ENCODE peak calls at places on chromosomes 2 and 18, in ten cellular contexts. W is EL; N is fibroblast of gingiva; L is CD4-positive, CD25-positive, alpha-beta regulatory T cell; U is AML-193; K is anterior cingulate cortex; C is Right ventricle myocardium superior; A is sigmoid colon; R is osteocyte; M is non-pigmented ciliary epithelial cell. J is an unnamed sample.
A peak's percentile ranks its signal among the peaks of the same experiment; 100 is the strongest.

GRCh38 chr18:69085933-69086332 is 288.1 kb downstream of the CCDC102B start:
- DNase-seq in W (no peak), N (no peak), L (no peak), U (no peak), K (no peak), C (no peak), A (no peak), R (no peak), M (no peak), J (no peak)

GRCh38 chr2:175309799-175310198 is 128.3 kb upstream of the ATP5MC3 start:
- DNase-seq in W (peak; percentile 18), N (peak; percentile 2), L (no peak), U (peak; percentile 33), K (no peak), C (no peak), A (no peak), R (no peak), M (no peak), J (no peak)

GRCh38 chr2:43174368-43175186 is 51.8 kb downstream of the ZFP36L2 start:
- DNase-seq in W (no peak), N (no peak), L (peak; percentile 71), U (peak; percentile 28), K (no peak), C (peak; percentile 64), A (no peak), R (no peak), M (no peak), J (no peak)

GRCh38 chr2:51638811-51639210 is 606.9 kb upstream of the NRXN1 start:
- DNase-seq in W (no peak), N (peak; percentile 72), L (no peak), U (no peak), K (no peak), C (no peak), A (no peak), R (no peak), M (no peak), J (no peak)

GRCh38 chr2:189854152-189854551 is 69.9 kb downstream of the PMS1 start:
- DNase-seq in W (peak; percentile 28), N (peak; percentile 73), L (no peak), U (no peak), K (no peak), C (no peak), A (no peak), R (no peak), M (no peak), J (no peak)

GRCh38 chr18:2883137-2883671 is 36.4 kb downstream of the EMILIN2 start:
- DNase-seq in W (no peak), N (no peak), L (no peak), U (no peak), K (no peak), C (no peak), A (no peak), R (peak; percentile 77), M (no peak), J (no peak)

GRCh38 chr18:1361931-1362330 is 457.3 kb downstream of the ADCYAP1 start:
- DNase-seq in W (no peak), N (no peak), L (no peak), U (no peak), K (no peak), C (no peak), A (no peak), R (no peak), M (no peak), J (no peak)

GRCh38 chr18:21997207-21998143 is 171.9 kb upstream of the GATA6 start:
- DNase-seq in W (peak; percentile 52), N (peak; percentile 24), L (no peak), U (peak; percentile 52), K (no peak), C (no peak), A (no peak), R (no peak), M (no peak), J (no peak)

GRCh38 chr2:20353597-20353996 is 3.0 kb upstream of the PUM2 start:
- DNase-seq in W (no peak), N (no peak), L (no peak), U (no peak), K (no peak), C (no peak), A (no peak), R (no peak), M (no peak), J (no peak)

GRCh38 chr2:220847006-220847405 is 725.1 kb downstream of the EPHA4 start:
- DNase-seq in W (no peak), N (no peak), L (no peak), U (no peak), K (no peak), C (no peak), A (no peak), R (no peak), M (no peak), J (no peak)

GRCh38 chr2:191247381-191248057 is 2.3 kb downstream of the MYO1B start:
- DNase-seq in W (peak; percentile 98), N (peak; percentile 84), L (no peak), U (no peak), K (no peak), C (no peak), A (no peak), R (no peak), M (peak; percentile 94), J (no peak)

GRCh38 chr2:163348843-163349395 is 386.9 kb downstream of the FIGN start:
- DNase-seq in W (peak; percentile 92), N (peak; percentile 62), L (no peak), U (peak; percentile 10), K (no peak), C (peak; percentile 24), A (no peak), R (no peak), M (peak; percentile 54), J (no peak)

GRCh38 chr2:203551653-203552250 is 16.7 kb upstream of the RAPH1 start:
- DNase-seq in W (peak; percentile 21), N (no peak), L (no peak), U (no peak), K (no peak), C (no peak), A (no peak), R (no peak), M (no peak), J (no peak)

GRCh38 chr2:184677171-184677570 is 78.8 kb downstream of the ZNF804A start:
- DNase-seq in W (no peak), N (no peak), L (no peak), U (no peak), K (no peak), C (no peak), A (no peak), R (no peak), M (no peak), J (no peak)

GRCh38 chr18:23703057-23703986 is 14.1 kb downstream of the LAMA3 start:
- DNase-seq in W (peak; percentile 69), N (peak; percentile 65), L (no peak), U (peak; percentile 20), K (no peak), C (no peak), A (no peak), R (no peak), M (peak; percentile 38), J (no peak)

GRCh38 chr2:175567435-175568061 is 386.0 kb upstream of the ATP5MC3 start:
- DNase-seq in W (peak; percentile 3), N (no peak), L (no peak), U (no peak), K (no peak), C (no peak), A (no peak), R (no peak), M (no peak), J (no peak)

GRCh38 chr2:133780099-133780996 is 212.1 kb upstream of the NCKAP5 start:
- DNase-seq in W (peak; percentile 82), N (peak; percentile 35), L (no peak), U (peak; percentile 35), K (no peak), C (no peak), A (no peak), R (no peak), M (peak; percentile 45), J (no peak)

GRCh38 chr2:86426271-86426670 is 14.9 kb upstream of the KDM3A start:
- DNase-seq in W (no peak), N (no peak), L (no peak), U (no peak), K (no peak), C (no peak), A (no peak), R (no peak), M (no peak), J (no peak)

GRCh38 chr18:8726281-8726680 is 20.9 kb downstream of the MTCL1 start:
- DNase-seq in W (no peak), N (no peak), L (no peak), U (no peak), K (no peak), C (no peak), A (no peak), R (no peak), M (no peak), J (no peak)

GRCh38 chr2:23658466-23658942 is 268.4 kb downstream of the ATAD2B start:
- DNase-seq in W (no peak), N (no peak), L (no peak), U (no peak), K (no peak), C (no peak), A (no peak), R (no peak), M (no peak), J (no peak)

GRCh38 chr18:62578980-62579511 is 56.2 kb downstream of the ZCCHC2 start:
- DNase-seq in W (no peak), N (no peak), L (no peak), U (no peak), K (no peak), C (no peak), A (no peak), R (no peak), M (no peak), J (no peak)

GRCh38 chr2:37797081-37797480 is 125.6 kb upstream of the CDC42EP3 start:
- DNase-seq in W (peak; percentile 93), N (no peak), L (no peak), U (no peak), K (no peak), C (no peak), A (no peak), R (no peak), M (no peak), J (no peak)

GRCh38 chr18:57900906-57901305 is 97.8 kb upstream of the ATP8B1 start:
- DNase-seq in W (peak; percentile 51), N (no peak), L (no peak), U (no peak), K (no peak), C (no peak), A (no peak), R (no peak), M (no peak), J (no peak)

GRCh38 chr2:111702119-111702808 is 181.7 kb downstream of the ANAPC1 start:
- DNase-seq in W (peak; percentile 72), N (peak; percentile 42), L (peak; percentile 11), U (peak; percentile 65), K (no peak), C (no peak), A (no peak), R (no peak), M (no peak), J (peak; percentile 64)

GRCh38 chr18:78506031-78506461 is 473.6 kb upstream of the SALL3 start:
- DNase-seq in W (no peak), N (no peak), L (no peak), U (no peak), K (peak; percentile 55), C (no peak), A (peak; percentile 47), R (peak; percentile 70), M (no peak), J (no peak)

GRCh38 chr18:7177131-7177744 is 53.7 kb upstream of the LRRC30 start:
- DNase-seq in W (peak; percentile 73), N (peak; percentile 76), L (no peak), U (peak; percentile 29), K (no peak), C (no peak), A (peak; percentile 74), R (no peak), M (peak; percentile 47), J (no peak)

GRCh38 chr2:71800106-71800809 is 346.9 kb downstream of the DYSF start:
- DNase-seq in W (no peak), N (no peak), L (no peak), U (no peak), K (no peak), C (no peak), A (peak; percentile 50), R (no peak), M (no peak), J (no peak)

GRCh38 chr2:215839816-215840215 is 173.5 kb downstream of the MREG start:
- DNase-seq in W (no peak), N (no peak), L (no peak), U (no peak), K (no peak), C (no peak), A (no peak), R (no peak), M (no peak), J (no peak)

J was measured in type B pancreatic cell.